ENCODE peak calls at places on chromosomes 7 and 10, in four cellular contexts. X is tibial nerve, Y is A549, Q is gastrocnemius medialis. T is an unnamed sample.

GRCh38 chr7:84533209-84533608 is 338.6 kb upstream of the SEMA3A start:
- DNase-seq in X (no peak), Y (no peak), Q (no peak), T (no peak)

GRCh38 chr10:96473866-96474265 is 39.9 kb downstream of the TLL2 start:
- DNase-seq in X (no peak), Q (no peak), Y (no peak), T (peak; percentile 97)

GRCh38 chr7:1007901-1008300 is 24.9 kb downstream of the CYP2W1 start:
- DNase-seq in X (no peak), Y (no peak), Q (no peak), T (no peak)

GRCh38 chr7:43834463-43835251 is 34.7 kb downstream of the MRPS24 start:
- DNase-seq in Y (peak; percentile 66), Q (no peak), X (no peak), T (no peak)

GRCh38 chr10:112585960-112586359 is 138.9 kb downstream of the VTI1A start:
- DNase-seq in Y (no peak), Q (no peak), X (no peak), T (no peak)

GRCh38 chr10:14879055-14879800 is 562 bp downstream of the SUV39H2 start:
- DNase-seq in Q (peak; percentile 22), X (no peak), Y (no peak), T (no peak)

GRCh38 chr10:96025566-96025965 is 17.8 kb upstream of the CCNJ start:
- DNase-seq in Q (no peak), X (no peak), Y (peak; percentile 46), T (peak; percentile 34)

GRCh38 chr10:6364283-6364682 is 161.6 kb downstream of the PFKFB3 start:
- DNase-seq in Q (no peak), X (no peak), Y (no peak), T (no peak)

GRCh38 chr7:27083646-27084045 is 12.2 kb downstream of the HOXA1 start:
- DNase-seq in Y (no peak), X (no peak), Q (no peak), T (no peak)

GRCh38 chr7:154338709-154339108 is 286.5 kb downstream of the DPP6 start:
- DNase-seq in Y (no peak), X (no peak), Q (no peak), T (no peak)

GRCh38 chr7:36368496-36368895 is 21.2 kb upstream of the ANLN start:
- DNase-seq in Y (no peak), Q (no peak), X (no peak), T (no peak)

GRCh38 chr10:20466731-20467130 is 430.4 kb downstream of the NEBL start:
- DNase-seq in Y (no peak), Q (peak; percentile 13), X (no peak), T (no peak)

GRCh38 chr7:80207501-80207900 is 72.9 kb downstream of the GNAI1 start:
- DNase-seq in Q (no peak), X (no peak), Y (no peak), T (no peak)

GRCh38 chr7:99997545-99998137 is 17.8 kb upstream of the ZKSCAN1 start:
- DNase-seq in X (no peak), Q (peak; percentile 25), Y (no peak), T (no peak)

GRCh38 chr10:130790339-130790738 is 521.2 kb downstream of the TCERG1L start:
- DNase-seq in Q (no peak), X (no peak), Y (no peak), T (no peak)

GRCh38 chr10:124878457-124878739 is 63.5 kb upstream of the ZRANB1 start:
- DNase-seq in Q (no peak), X (no peak), Y (no peak), T (no peak)

GRCh38 chr10:31961264-31961663 is 32.6 kb upstream of the ARHGAP12 start:
- DNase-seq in Y (no peak), X (no peak), Q (no peak), T (no peak)
- H3K4me1 ChIP-seq in Y (peaks cover 24% of the 10 kb centered on the region), X (no peaks in the 10 kb centered on the region), Q (no peaks in the 10 kb centered on the region), T (no peaks in the 10 kb centered on the region)

GRCh38 chr10:101072923-101073322 is 11.1 kb downstream of the KAZALD1 start:
- DNase-seq in X (no peak), Q (no peak), Y (no peak), T (no peak)
- H3K4me3 ChIP-seq in X (no peak overlapping the region), Q (no peak overlapping the region), Y (no peak overlapping the region), T (no peak overlapping the region)

GRCh38 chr10:89167915-89168314 is 39.2 kb downstream of the CH25H start:
- DNase-seq in Y (peak; percentile 6), Q (no peak), X (no peak), T (no peak)
- H3K4me1 ChIP-seq in Y (no peaks in the 10 kb centered on the region), Q (no peaks in the 10 kb centered on the region), X (no peaks in the 10 kb centered on the region), T (peaks cover 4% of the 10 kb centered on the region)

GRCh38 chr10:3925184-3925583 is 140.2 kb upstream of the KLF6 start:
- DNase-seq in X (no peak), Y (no peak), Q (no peak), T (no peak)

GRCh38 chr10:3926268-3926667 is 141.3 kb upstream of the KLF6 start:
- DNase-seq in X (no peak), Q (no peak), Y (no peak), T (no peak)

GRCh38 chr10:3928569-3928968 is 143.6 kb upstream of the KLF6 start:
- DNase-seq in Q (no peak), X (no peak), Y (no peak), T (no peak)

GRCh38 chr10:3928078-3928477 is 143.1 kb upstream of the KLF6 start:
- DNase-seq in X (no peak), Q (no peak), Y (no peak), T (no peak)

DNA sequence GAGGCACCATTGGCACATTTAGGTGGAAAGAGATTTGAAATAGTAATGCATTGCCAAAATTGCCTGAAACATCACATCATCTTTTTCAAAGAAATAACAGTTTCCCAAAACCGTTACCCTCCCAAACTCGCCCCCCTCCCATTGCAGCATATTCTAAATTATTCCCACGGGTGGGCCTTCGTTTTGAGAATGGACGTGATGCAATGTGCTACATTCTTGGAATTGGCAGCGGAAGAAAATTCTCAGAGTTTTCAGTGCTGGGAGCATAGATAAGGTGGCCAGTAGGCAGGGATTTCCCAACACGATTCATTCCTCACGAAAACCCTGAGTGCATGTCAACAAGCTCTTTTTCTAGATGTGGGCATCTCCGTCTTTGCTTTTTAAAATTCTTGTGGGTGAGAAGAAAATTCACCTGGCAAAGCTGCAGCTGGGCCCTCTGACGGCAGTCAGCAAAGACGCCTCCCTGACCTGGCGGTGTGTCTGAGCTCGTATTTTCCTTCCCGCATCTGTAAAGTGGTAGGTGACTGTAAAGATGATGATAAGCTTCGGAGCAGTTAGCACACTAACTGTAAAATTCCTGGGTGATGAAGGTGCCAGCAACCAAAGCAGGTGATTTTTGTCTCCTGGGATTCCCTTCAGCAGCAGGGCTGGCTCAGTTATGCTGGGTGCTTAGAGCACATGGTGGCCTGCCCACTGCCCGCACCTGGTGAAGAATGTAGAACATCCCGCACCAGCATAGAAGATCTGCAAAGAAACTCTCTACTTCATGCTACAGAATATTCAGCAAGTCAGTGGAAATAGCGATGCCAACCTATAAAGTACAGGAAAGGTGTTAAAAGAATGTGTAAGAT is 141.9 kb upstream of the KLF6 start:
- DNase-seq in Q (no peak), Y (no peak), X (no peak), T (no peak)
- H3K4me3 ChIP-seq in Q (no peak overlapping the region), Y (no peak overlapping the region), X (no peak overlapping the region), T (no peak overlapping the region)

GRCh38 chr7:115618676-115619075 is 411.9 kb downstream of the TFEC start:
- DNase-seq in Q (no peak), Y (no peak), X (no peak), T (no peak)

GRCh38 chr7:115613836-115614235 is 416.7 kb downstream of the TFEC start:
- DNase-seq in X (no peak), Q (no peak), Y (no peak), T (no peak)
- H3K4me1 ChIP-seq in X (no peaks in the 10 kb centered on the region), Q (no peaks in the 10 kb centered on the region), Y (no peaks in the 10 kb centered on the region), T (no peaks in the 10 kb centered on the region)

GRCh38 chr7:6536262-6536770 is 14.9 kb downstream of the GRID2IP start:
- DNase-seq in Y (no peak), X (no peak), Q (no peak), T (no peak)
- H3K4me3 ChIP-seq in Y (peak overlapping the region; percentile 47), X (no peak overlapping the region), Q (peak overlapping the region; percentile 13), T (no peak overlapping the region)

DNA sequence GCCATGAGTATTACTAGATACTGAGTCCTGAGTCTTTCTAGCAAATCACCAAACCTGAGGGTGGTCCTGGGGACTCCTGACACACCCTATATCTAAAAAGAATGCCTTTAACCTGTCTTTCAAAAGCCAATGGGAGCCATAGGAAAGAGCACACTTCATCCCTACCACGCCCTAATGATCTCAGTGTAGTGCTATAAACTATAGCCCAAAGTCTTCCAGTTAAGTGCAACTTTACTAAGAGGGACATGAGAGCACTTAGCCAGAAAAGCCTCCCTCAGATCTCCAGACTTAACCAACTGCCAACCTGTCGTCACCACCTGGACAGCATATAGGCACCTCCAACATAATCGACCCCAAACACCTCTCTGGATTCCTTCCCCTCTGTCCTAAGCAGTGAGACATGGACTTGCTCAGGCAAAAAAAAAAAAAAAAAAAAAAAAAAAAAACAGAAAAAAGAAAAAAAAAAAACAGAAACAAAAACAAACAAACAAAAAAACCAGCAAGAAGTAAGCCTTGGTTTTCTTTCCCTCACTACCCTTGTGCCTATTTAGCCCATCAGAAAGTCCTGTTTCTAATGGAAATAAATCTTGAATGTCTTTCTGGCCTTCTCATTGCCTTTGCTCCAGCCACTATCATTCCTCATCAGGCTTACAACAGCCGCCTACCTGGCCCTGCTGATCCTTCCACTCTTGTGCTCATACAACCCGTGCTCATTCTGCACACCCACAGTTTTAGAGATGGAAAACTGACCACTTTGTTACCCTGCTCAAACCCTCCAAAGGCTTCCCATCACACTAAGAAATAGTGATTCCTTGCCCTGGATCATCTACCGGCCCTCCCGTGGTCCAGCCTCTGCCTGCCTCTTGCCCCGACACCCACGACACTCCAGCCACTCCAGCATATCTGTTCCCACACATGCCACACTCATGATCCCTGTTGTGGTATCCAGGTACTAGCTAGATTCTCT is 37.1 kb downstream of the CCDC6 start:
- DNase-seq in Q (no peak), Y (no peak), X (no peak), T (no peak)
- H3K4me1 ChIP-seq in Q (peaks cover 28% of the 10 kb centered on the region), Y (no peaks in the 10 kb centered on the region), X (peaks cover 43% of the 10 kb centered on the region), T (peaks cover 15% of the 10 kb centered on the region)